ENCODE peak calls at places on chromosomes 7 and 10, in four cellular contexts. One of them, this sample, is unnamed.

GRCh38 chr7:138116156-138116555 is 39.9 kb downstream of the AKR1D1 start:
- DNase-seq in tibial nerve: no peak
- DNase-seq in body of pancreas: no peak
- DNase-seq in cardiac muscle cell: no peak
- DNase-seq in this sample: peak; percentile 58

GRCh38 chr10:100100651-100101525 is 19.2 kb upstream of the CPN1 start:
- DNase-seq in tibial nerve: no peak
- DNase-seq in body of pancreas: no peak
- DNase-seq in cardiac muscle cell: no peak
- DNase-seq in this sample: peak; percentile 64

GRCh38 chr10:27388761-27389399 is 115.2 kb upstream of the RAB18 start:
- DNase-seq in tibial nerve: peak; percentile 68
- DNase-seq in body of pancreas: no peak
- DNase-seq in cardiac muscle cell: no peak
- DNase-seq in this sample: peak; percentile 7

GRCh38 chr7:140200102-140200989 is 23.6 kb upstream of the KDM7A start:
- DNase-seq in tibial nerve: peak; percentile 62
- DNase-seq in body of pancreas: peak; percentile 33
- DNase-seq in cardiac muscle cell: no peak
- DNase-seq in this sample: peak; percentile 96

GRCh38 chr10:36880898-36881297 is 244.5 kb upstream of the ANKRD30A start:
- DNase-seq in tibial nerve: no peak
- DNase-seq in body of pancreas: no peak
- DNase-seq in cardiac muscle cell: peak; percentile 35
- DNase-seq in this sample: peak; percentile 34

GRCh38 chr10:84948644-84949043 is 620.3 kb downstream of the CCSER2 start:
- DNase-seq in tibial nerve: no peak
- DNase-seq in body of pancreas: no peak
- DNase-seq in cardiac muscle cell: no peak
- DNase-seq in this sample: peak; percentile 26

GRCh38 chr7:75945297-75946168 is 30.6 kb downstream of the POR start:
- DNase-seq in tibial nerve: no peak
- DNase-seq in body of pancreas: peak; percentile 53
- DNase-seq in cardiac muscle cell: peak; percentile 61
- DNase-seq in this sample: peak; percentile 88

GRCh38 chr10:12726971-12727831 is 274.3 kb downstream of the CCDC3 start:
- DNase-seq in tibial nerve: no peak
- DNase-seq in body of pancreas: no peak
- DNase-seq in cardiac muscle cell: no peak
- DNase-seq in this sample: peak; percentile 76

GRCh38 chr7:86504229-86504628 is 139.5 kb upstream of the GRM3 start:
- DNase-seq in tibial nerve: no peak
- DNase-seq in body of pancreas: no peak
- DNase-seq in cardiac muscle cell: no peak
- DNase-seq in this sample: no peak

GRCh38 chr10:78900715-78901430 is 167.9 kb upstream of the ZMIZ1 start:
- DNase-seq in tibial nerve: no peak
- DNase-seq in body of pancreas: no peak
- DNase-seq in cardiac muscle cell: no peak
- DNase-seq in this sample: no peak

GRCh38 chr7:12212051-12212485 is 974 bp downstream of the TMEM106B start:
- DNase-seq in tibial nerve: peak; percentile 9
- DNase-seq in body of pancreas: peak; percentile 20
- DNase-seq in cardiac muscle cell: peak; percentile 68
- DNase-seq in this sample: peak; percentile 8

GRCh38 chr10:126935263-126935946 is 30.2 kb downstream of the DOCK1 start:
- DNase-seq in tibial nerve: no peak
- DNase-seq in body of pancreas: no peak
- DNase-seq in cardiac muscle cell: no peak
- DNase-seq in this sample: peak; percentile 43

GRCh38 chr7:117993377-117994003 is 120.2 kb upstream of the CTTNBP2 start:
- DNase-seq in tibial nerve: no peak
- DNase-seq in body of pancreas: no peak
- DNase-seq in cardiac muscle cell: peak; percentile 62
- DNase-seq in this sample: peak; percentile 62

GRCh38 chr10:71232089-71232998 is 20.0 kb downstream of the UNC5B start:
- DNase-seq in tibial nerve: no peak
- DNase-seq in body of pancreas: peak; percentile 94
- DNase-seq in cardiac muscle cell: no peak
- DNase-seq in this sample: no peak

GRCh38 chr10:89535185-89536012 is at the start of gene SLC16A12:
- DNase-seq in tibial nerve: no peak
- DNase-seq in body of pancreas: peak; percentile 47
- DNase-seq in cardiac muscle cell: peak; percentile 78
- DNase-seq in this sample: no peak

GRCh38 chr10:5652746-5653145 is 13.6 kb downstream of the ASB13 start:
- DNase-seq in tibial nerve: no peak
- DNase-seq in body of pancreas: no peak
- DNase-seq in cardiac muscle cell: no peak
- DNase-seq in this sample: no peak

GRCh38 chr10:119667562-119668328 is 16.6 kb downstream of the BAG3 start:
- DNase-seq in tibial nerve: peak; percentile 48
- DNase-seq in body of pancreas: peak; percentile 81
- DNase-seq in cardiac muscle cell: peak; percentile 94
- DNase-seq in this sample: peak; percentile 96

GRCh38 chr7:75611557-75612178 is 119.5 kb downstream of the SPDYE5 start:
- DNase-seq in tibial nerve: peak; percentile 43
- DNase-seq in body of pancreas: peak; percentile 87
- DNase-seq in cardiac muscle cell: peak; percentile 32
- DNase-seq in this sample: no peak

GRCh38 chr10:59091239-59091638 is 85.2 kb upstream of the PHYHIPL start:
- DNase-seq in tibial nerve: no peak
- DNase-seq in body of pancreas: no peak
- DNase-seq in cardiac muscle cell: no peak
- DNase-seq in this sample: no peak

GRCh38 chr10:5038703-5039102 is 35.0 kb upstream of the AKR1C2 start:
- DNase-seq in tibial nerve: no peak
- DNase-seq in body of pancreas: no peak
- DNase-seq in cardiac muscle cell: no peak
- DNase-seq in this sample: no peak

GRCh38 chr10:58998924-58999713 is 177.3 kb upstream of the PHYHIPL start:
- DNase-seq in tibial nerve: peak; percentile 68
- DNase-seq in body of pancreas: peak; percentile 61
- DNase-seq in cardiac muscle cell: no peak
- DNase-seq in this sample: no peak

GRCh38 chr7:107080533-107080932 is 36.0 kb downstream of the PRKAR2B start:
- DNase-seq in tibial nerve: no peak
- DNase-seq in body of pancreas: no peak
- DNase-seq in cardiac muscle cell: no peak
- DNase-seq in this sample: no peak

GRCh38 chr7:30837581-30837980 is 66.4 kb downstream of the MINDY4 start:
- DNase-seq in tibial nerve: no peak
- DNase-seq in body of pancreas: no peak
- DNase-seq in cardiac muscle cell: no peak
- DNase-seq in this sample: no peak

GRCh38 chr10:17229967-17230682 is 2.1 kb downstream of the VIM start:
- DNase-seq in tibial nerve: peak; percentile 72
- DNase-seq in body of pancreas: peak; percentile 84
- DNase-seq in cardiac muscle cell: peak; percentile 84
- DNase-seq in this sample: peak; percentile 77

GRCh38 chr10:78700413-78700812 is 368.4 kb upstream of the ZMIZ1 start:
- DNase-seq in tibial nerve: no peak
- DNase-seq in body of pancreas: peak; percentile 43
- DNase-seq in cardiac muscle cell: peak; percentile 24
- DNase-seq in this sample: peak; percentile 68

GRCh38 chr10:29539398-29539797 is 95.4 kb downstream of the SVIL start:
- DNase-seq in tibial nerve: no peak
- DNase-seq in body of pancreas: no peak
- DNase-seq in cardiac muscle cell: no peak
- DNase-seq in this sample: no peak

GRCh38 chr7:105502173-105502572 is 19.9 kb downstream of the PUS7 start:
- DNase-seq in tibial nerve: no peak
- DNase-seq in body of pancreas: no peak
- DNase-seq in cardiac muscle cell: no peak
- DNase-seq in this sample: no peak

GRCh38 chr7:28988818-28989595 is 30.9 kb upstream of the TRIL start:
- DNase-seq in tibial nerve: peak; percentile 52
- DNase-seq in body of pancreas: peak; percentile 27
- DNase-seq in cardiac muscle cell: no peak
- DNase-seq in this sample: peak; percentile 95

GRCh38 chr7:73683916-73684693 is 708 bp downstream of the BUD23 start:
- DNase-seq in tibial nerve: no peak
- DNase-seq in body of pancreas: no peak
- DNase-seq in cardiac muscle cell: no peak
- DNase-seq in this sample: no peak

GRCh38 chr7:157228864-157229422 is 90.2 kb downstream of the UBE3C start:
- DNase-seq in tibial nerve: no peak
- DNase-seq in body of pancreas: peak; percentile 18
- DNase-seq in cardiac muscle cell: peak; percentile 37
- DNase-seq in this sample: peak; percentile 20

GRCh38 chr7:4140933-4141332 is 541.2 kb upstream of the FOXK1 start:
- DNase-seq in tibial nerve: no peak
- DNase-seq in body of pancreas: no peak
- DNase-seq in cardiac muscle cell: no peak
- DNase-seq in this sample: no peak

GRCh38 chr10:16141499-16141898 is 281.2 kb upstream of the MINDY3 start:
- DNase-seq in tibial nerve: no peak
- DNase-seq in body of pancreas: no peak
- DNase-seq in cardiac muscle cell: no peak
- DNase-seq in this sample: no peak

GRCh38 chr7:65976659-65977196 is 5.3 kb downstream of the GUSB start:
- DNase-seq in tibial nerve: no peak
- DNase-seq in body of pancreas: no peak
- DNase-seq in cardiac muscle cell: no peak
- DNase-seq in this sample: no peak

GRCh38 chr10:74991435-74991834 is 120.0 kb upstream of the SAMD8 start:
- DNase-seq in tibial nerve: no peak
- DNase-seq in body of pancreas: no peak
- DNase-seq in cardiac muscle cell: peak; percentile 42
- DNase-seq in this sample: peak; percentile 69

GRCh38 chr10:35300063-35300699 is 36.1 kb upstream of the CCNY start:
- DNase-seq in tibial nerve: peak; percentile 37
- DNase-seq in body of pancreas: no peak
- DNase-seq in cardiac muscle cell: no peak
- DNase-seq in this sample: peak; percentile 87

GRCh38 chr7:33907625-33908024 is 2.3 kb downstream of the BMPER start:
- DNase-seq in tibial nerve: no peak
- DNase-seq in body of pancreas: no peak
- DNase-seq in cardiac muscle cell: no peak
- DNase-seq in this sample: no peak

GRCh38 chr7:33906697-33907096 is 1.4 kb downstream of the BMPER start:
- DNase-seq in tibial nerve: no peak
- DNase-seq in body of pancreas: no peak
- DNase-seq in cardiac muscle cell: no peak
- DNase-seq in this sample: no peak

GRCh38 chr7:33904680-33905388 is 505 bp upstream of the BMPER start:
- DNase-seq in tibial nerve: no peak
- DNase-seq in body of pancreas: peak; percentile 15
- DNase-seq in cardiac muscle cell: peak; percentile 87
- DNase-seq in this sample: peak; percentile 15

GRCh38 chr7:33903770-33904679 is 1.3 kb upstream of the BMPER start:
- DNase-seq in tibial nerve: peak; percentile 56
- DNase-seq in body of pancreas: peak; percentile 14
- DNase-seq in cardiac muscle cell: peak; percentile 74
- DNase-seq in this sample: peak; percentile 51

GRCh38 chr7:33905389-33906032 is at the start of gene BMPER:
- DNase-seq in tibial nerve: no peak
- DNase-seq in body of pancreas: peak; percentile 37
- DNase-seq in cardiac muscle cell: peak; percentile 92
- DNase-seq in this sample: peak; percentile 13
- H3K27me3 ChIP-seq in tibial nerve: peaks cover 28% of the 10 kb centered on the region
- H3K27me3 ChIP-seq in body of pancreas: peaks cover 24% of the 10 kb centered on the region
- H3K27me3 ChIP-seq in cardiac muscle cell: no peaks in the 10 kb centered on the region
- H3K27me3 ChIP-seq in this sample: no peaks in the 10 kb centered on the region

GRCh38 chr7:99453105-99453504 is 12.9 kb downstream of the ATP5MF start:
- DNase-seq in tibial nerve: no peak
- DNase-seq in body of pancreas: no peak
- DNase-seq in cardiac muscle cell: no peak
- DNase-seq in this sample: no peak
- H3K36me3 ChIP-seq in tibial nerve: peaks cover 100% of the 10 kb centered on the region
- H3K36me3 ChIP-seq in body of pancreas: peaks cover 23% of the 10 kb centered on the region
- H3K36me3 ChIP-seq in cardiac muscle cell: peaks cover 45% of the 10 kb centered on the region
- H3K36me3 ChIP-seq in this sample: peaks cover 48% of the 10 kb centered on the region

DNA sequence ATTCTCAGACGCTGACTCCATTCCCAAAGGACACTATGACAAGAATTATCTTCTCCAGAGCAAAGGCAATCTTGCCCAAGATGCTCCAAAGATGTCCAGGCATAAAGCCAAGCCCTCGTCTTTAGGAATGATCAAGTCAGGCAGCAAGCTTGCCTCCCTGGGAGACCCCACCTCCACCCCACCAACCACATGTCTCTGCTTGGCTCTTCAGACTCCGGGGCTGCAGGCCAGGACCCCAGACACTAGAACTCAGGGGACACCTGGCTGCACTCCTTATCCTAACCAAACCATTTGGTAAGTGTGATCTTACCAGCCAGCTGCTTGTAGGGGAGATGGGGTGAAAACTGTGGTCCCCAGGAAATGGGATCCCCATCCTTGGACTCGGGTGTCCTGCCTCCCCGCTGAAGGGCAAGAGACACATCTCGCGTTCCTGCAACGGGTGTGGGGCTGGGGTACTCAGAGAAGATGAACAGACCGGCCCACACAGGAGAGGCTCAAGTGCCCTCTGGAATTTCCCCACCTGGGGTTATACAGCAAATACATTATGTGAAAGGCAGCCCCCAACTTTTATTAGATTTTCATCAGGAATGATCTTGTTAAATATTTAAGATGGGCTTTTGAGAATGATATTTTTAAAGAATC is 55.7 kb downstream of the INSIG1 start:
- DNase-seq in tibial nerve: no peak
- DNase-seq in body of pancreas: no peak
- DNase-seq in cardiac muscle cell: no peak
- DNase-seq in this sample: no peak
- H3K27me3 ChIP-seq in tibial nerve: peaks cover 45% of the 10 kb centered on the region
- H3K27me3 ChIP-seq in body of pancreas: peaks cover 4% of the 10 kb centered on the region
- H3K27me3 ChIP-seq in cardiac muscle cell: peaks cover 48% of the 10 kb centered on the region
- H3K27me3 ChIP-seq in this sample: no peaks in the 10 kb centered on the region

DNA sequence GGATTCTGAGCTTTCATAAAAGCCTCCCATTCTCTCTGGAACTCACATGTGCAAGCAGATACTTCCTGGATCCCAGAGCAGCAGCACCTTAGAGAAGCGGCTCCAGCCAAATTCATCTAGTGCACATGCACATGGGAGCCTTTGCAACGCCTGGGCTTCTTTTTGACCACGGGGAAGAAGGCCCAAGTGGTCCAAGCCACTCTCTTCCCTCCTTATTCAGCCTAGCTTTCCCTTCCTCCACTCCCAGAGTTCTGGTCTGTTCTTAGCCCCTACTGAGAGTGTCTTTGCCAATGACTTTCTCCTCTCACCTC is 118.7 kb downstream of the ZNF365 start:
- DNase-seq in tibial nerve: no peak
- DNase-seq in body of pancreas: no peak
- DNase-seq in cardiac muscle cell: no peak
- DNase-seq in this sample: no peak
- H3K36me3 ChIP-seq in tibial nerve: no peaks in the 10 kb centered on the region
- H3K36me3 ChIP-seq in body of pancreas: no peaks in the 10 kb centered on the region
- H3K36me3 ChIP-seq in cardiac muscle cell: no peaks in the 10 kb centered on the region
- H3K36me3 ChIP-seq in this sample: no peaks in the 10 kb centered on the region

This sample was measured in bronchial epithelial cell.